ENCODE peak calls at places on chromosomes 13 and 19, in five cellular contexts. O is HCT116, A is WTC11, B is HepG2, Y is K562. G is an unnamed sample.

GRCh38 chr13:98026457-98026857 is 73.0 kb downstream of the IPO5 start:
- DNase-seq in A (no peak), B (peak), O (no peak), Y (no peak), G (no peak)

GRCh38 chr13:99196466-99197256 is 4.0 kb upstream of the UBAC2 start:
- DNase-seq in A (no peak), B (no peak), Y (no peak), O (peak), G (no peak)

GRCh38 chr13:44417876-44418275 is 44.3 kb downstream of the SERP2 start:
- DNase-seq in O (no peak), Y (no peak), B (no peak), A (no peak), G (no peak)

GRCh38 chr19:39405261-39405912 is 1.3 kb upstream of the ZFP36 start:
- DNase-seq in A (no peak), Y (no peak), B (no peak), O (no peak), G (no peak)

GRCh38 chr13:38415233-38415632 is 65.6 kb downstream of the UFM1 start:
- DNase-seq in O (no peak), Y (no peak), A (no peak), B (no peak), G (peak)

GRCh38 chr19:19900124-19900523 is 622 bp upstream of the ZNF93 start:
- DNase-seq in O (no peak), A (no peak), B (no peak), Y (peak), G (no peak)

GRCh38 chr19:40326201-40326600 is 22.0 kb downstream of the C19orf47 start:
- DNase-seq in B (no peak), A (no peak), O (no peak), Y (no peak), G (no peak)

GRCh38 chr13:110475550-110476219 is 85.8 kb downstream of the RAB20 start:
- DNase-seq in A (no peak), Y (no peak), O (no peak), B (no peak), G (no peak)

GRCh38 chr13:50483416-50483815 is 360.1 kb downstream of the DLEU7 start:
- DNase-seq in O (no peak), B (no peak), Y (no peak), A (no peak), G (no peak)

GRCh38 chr13:97440598-97440997 is 6.6 kb downstream of the RAP2A start:
- DNase-seq in B (no peak), Y (no peak), A (no peak), O (no peak), G (no peak)

GRCh38 chr19:43560687-43561086 is 14.6 kb downstream of the XRCC1 start:
- DNase-seq in B (peak), Y (peak), A (peak), O (no peak), G (peak)

GRCh38 chr13:85608255-85608829 is 190.9 kb downstream of the SLITRK6 start:
- DNase-seq in A (peak), B (no peak), O (no peak), Y (no peak), G (no peak)

GRCh38 chr19:19562665-19563347 is 24.7 kb downstream of the CILP2 start:
- DNase-seq in B (no peak), A (no peak), O (no peak), Y (no peak), G (no peak)

GRCh38 chr13:71797487-71797886 is 69.5 kb downstream of the DACH1 start:
- DNase-seq in A (no peak), B (no peak), O (no peak), Y (no peak), G (peak)

GRCh38 chr19:9901020-9901419 is 35.3 kb downstream of the OLFM2 start:
- DNase-seq in A (no peak), Y (no peak), B (no peak), O (no peak), G (no peak)

GRCh38 chr13:73231456-73231855 is 172.7 kb downstream of the KLF5 start:
- DNase-seq in B (no peak), A (no peak), Y (no peak), O (no peak), G (no peak)

GRCh38 chr19:16366433-16367268 is 42.0 kb downstream of the KLF2 start:
- DNase-seq in B (no peak), Y (no peak), O (no peak), A (no peak), G (no peak)

GRCh38 chr13:113209880-113210421 is 538 bp downstream of the CUL4A start:
- DNase-seq in Y (no peak), B (peak), O (peak), A (peak), G (peak)

DNA sequence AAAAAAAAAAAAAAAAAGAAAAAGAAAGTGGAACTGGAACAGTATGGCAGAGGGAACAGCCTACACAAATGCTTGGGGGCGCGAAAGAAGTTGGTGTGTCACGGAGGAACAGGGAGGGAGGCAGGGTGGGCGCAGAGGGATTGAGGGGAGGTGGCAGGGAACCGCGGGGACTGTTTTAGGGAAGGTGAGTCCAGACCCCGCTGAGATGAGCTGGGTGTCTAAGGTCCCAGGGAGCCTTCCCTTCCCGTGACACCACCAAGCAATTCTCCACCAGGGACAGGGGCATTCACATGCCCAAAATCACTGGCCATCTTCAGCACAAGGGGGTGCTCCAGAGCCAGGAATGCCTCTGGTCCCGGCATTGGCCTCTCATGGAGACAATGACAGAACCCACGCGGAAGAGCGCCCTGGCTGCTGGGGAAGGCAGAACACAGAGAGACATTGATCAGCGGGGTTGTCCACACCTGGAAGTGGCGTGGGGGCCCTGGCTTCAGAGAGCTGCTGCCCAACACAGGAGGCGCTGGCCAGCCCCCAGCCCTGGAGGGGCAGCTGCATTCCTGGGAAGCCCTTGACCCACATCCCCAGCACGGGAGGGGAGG is 6.9 kb downstream of the PEAK3 start:
- DNase-seq in Y (peak), A (peak), B (peak), O (no peak), G (peak)
- TF ChIP-seq SP1 in Y (no peak), A (no peak), B (no peak), O (no peak), G (no peak)

GRCh38 chr19:30667227-30667626 is 295.0 kb downstream of the ZNF536 start:
- DNase-seq in O (no peak), A (no peak), B (no peak), Y (no peak), G (no peak)

GRCh38 chr19:30664358-30665058 is 292.3 kb downstream of the ZNF536 start:
- DNase-seq in B (peak), O (no peak), A (peak), Y (no peak), G (peak)

GRCh38 chr19:30667746-30668145 is 295.6 kb downstream of the ZNF536 start:
- DNase-seq in O (no peak), Y (no peak), B (no peak), A (no peak), G (no peak)

GRCh38 chr19:30666301-30666803 is 294.2 kb downstream of the ZNF536 start:
- DNase-seq in B (peak), A (peak), Y (peak), O (no peak), G (peak)

DNA sequence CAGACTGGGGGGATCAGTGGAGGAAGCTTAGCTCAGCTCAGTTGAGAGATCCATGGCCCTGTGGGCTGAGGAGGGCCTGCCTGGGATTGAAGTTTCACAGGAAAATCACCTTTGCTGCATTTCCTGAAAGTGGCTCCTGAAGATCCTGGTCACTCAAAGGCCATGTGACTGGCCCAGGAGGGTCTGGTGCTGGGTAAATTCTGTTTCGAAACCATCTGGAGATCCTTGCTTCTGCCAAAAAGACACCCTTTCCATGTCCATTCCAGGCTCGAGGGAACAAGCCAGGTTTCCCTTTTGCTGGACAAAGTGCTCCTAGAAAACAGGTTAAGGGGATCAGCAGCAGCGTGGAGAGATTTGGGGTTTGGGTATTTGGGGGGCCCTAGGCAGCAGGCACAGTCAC is 293.3 kb downstream of the ZNF536 start:
- DNase-seq in O (no peak), Y (no peak), A (no peak), B (no peak), G (no peak)
- TF ChIP-seq SP1 in O (no peak), Y (no peak), A (no peak), B (no peak), G (no peak)

DNA sequence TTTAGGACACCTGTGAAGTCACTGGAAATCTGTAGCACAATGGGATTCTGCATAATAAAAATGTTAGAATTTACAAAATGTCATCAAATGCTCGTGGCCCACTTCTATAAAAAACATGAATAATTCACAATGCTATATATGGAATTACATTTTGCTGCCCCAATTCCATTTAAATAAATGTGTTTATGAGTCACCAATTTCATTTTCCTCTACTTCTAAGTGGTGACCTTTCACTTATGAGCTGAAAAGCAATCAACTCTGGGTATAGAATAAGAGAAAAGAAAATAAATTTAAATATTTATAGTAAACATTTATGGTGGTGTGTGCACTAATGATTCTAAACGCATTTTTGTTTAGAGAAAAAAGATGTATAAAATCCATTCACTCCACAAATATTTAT is 516.7 kb upstream of the MIR17HG start:
- DNase-seq in Y (no peak), A (no peak), O (no peak), B (no peak), G (no peak)
- TF ChIP-seq SP1 in Y (no peak), A (no peak), O (no peak), B (no peak), G (no peak)

GRCh38 chr19:6626764-6627163 is 35.8 kb upstream of the CD70 start:
- DNase-seq in B (no peak), Y (no peak), A (no peak), O (no peak), G (no peak)

GRCh38 chr19:6632002-6632621 is 37.8 kb downstream of the TNFSF14 start:
- DNase-seq in B (peak), A (peak), Y (peak), O (peak), G (peak)
- TF ChIP-seq SP1 in B (no peak), A (no peak), Y (no peak), O (no peak), G (no peak)

GRCh38 chr13:108225440-108225839 is 7.2 kb downstream of the ABHD13 start:
- DNase-seq in B (no peak), A (no peak), O (no peak), Y (no peak), G (no peak)
- TF ChIP-seq SP1 in B (no peak), A (no peak), O (no peak), Y (no peak), G (no peak)

DNA sequence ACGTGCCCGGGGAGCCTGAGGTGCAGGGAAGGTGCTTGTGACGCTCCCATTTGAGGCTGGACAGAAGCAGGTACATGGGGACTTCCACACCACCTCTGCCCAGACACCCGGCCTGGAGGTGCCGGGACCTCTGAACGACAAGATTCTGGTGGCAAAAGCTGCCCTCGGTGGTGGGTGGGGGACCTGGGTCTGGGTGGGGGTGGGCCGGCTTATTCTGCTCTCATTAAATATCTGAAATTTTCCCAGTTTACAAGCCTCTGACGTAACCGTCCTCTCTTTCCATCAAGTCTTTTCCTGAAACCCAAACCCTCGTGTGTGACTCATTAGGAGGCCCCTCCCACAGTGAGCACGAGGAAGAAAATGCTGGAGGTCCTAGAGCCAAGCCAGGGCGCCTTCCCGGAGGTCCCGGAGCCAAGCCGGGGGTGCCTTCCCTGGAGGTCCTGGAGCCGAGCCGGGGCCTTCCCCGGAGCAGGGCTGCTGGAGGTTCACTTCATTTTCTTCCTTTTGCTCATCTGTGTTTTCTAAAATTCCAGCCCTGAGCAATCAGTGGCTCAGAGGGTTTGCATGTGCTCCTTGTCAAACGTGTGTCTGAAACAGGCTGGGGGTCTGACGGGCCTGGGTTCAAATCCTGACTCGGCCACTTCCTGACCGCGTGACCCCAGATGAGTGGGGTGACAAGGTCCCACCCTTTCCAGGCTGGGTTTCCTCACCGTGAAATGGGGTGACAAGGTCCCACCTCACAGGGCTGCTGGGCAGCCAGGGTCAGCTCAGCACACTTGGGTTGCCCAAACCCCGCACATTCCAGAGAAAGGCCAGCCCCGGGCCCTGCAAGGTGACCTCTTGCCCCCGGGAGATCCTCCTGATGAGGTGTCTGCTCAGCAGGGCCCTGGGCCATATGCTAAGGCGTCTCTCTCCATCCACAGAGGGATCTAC is 10.0 kb downstream of the CFD start:
- DNase-seq in A (no peak), B (no peak), Y (no peak), O (peak), G (no peak)
- TF ChIP-seq SP1 in A (no peak), B (no peak), Y (no peak), O (peak), G (no peak)

GRCh38 chr19:17483605-17484002 is 13.3 kb downstream of the SLC27A1 start:
- DNase-seq in O (no peak), A (no peak), Y (no peak), B (no peak), G (no peak)
- TF ChIP-seq SP1 in O (no peak), A (no peak), Y (no peak), B (no peak), G (no peak)

DNA sequence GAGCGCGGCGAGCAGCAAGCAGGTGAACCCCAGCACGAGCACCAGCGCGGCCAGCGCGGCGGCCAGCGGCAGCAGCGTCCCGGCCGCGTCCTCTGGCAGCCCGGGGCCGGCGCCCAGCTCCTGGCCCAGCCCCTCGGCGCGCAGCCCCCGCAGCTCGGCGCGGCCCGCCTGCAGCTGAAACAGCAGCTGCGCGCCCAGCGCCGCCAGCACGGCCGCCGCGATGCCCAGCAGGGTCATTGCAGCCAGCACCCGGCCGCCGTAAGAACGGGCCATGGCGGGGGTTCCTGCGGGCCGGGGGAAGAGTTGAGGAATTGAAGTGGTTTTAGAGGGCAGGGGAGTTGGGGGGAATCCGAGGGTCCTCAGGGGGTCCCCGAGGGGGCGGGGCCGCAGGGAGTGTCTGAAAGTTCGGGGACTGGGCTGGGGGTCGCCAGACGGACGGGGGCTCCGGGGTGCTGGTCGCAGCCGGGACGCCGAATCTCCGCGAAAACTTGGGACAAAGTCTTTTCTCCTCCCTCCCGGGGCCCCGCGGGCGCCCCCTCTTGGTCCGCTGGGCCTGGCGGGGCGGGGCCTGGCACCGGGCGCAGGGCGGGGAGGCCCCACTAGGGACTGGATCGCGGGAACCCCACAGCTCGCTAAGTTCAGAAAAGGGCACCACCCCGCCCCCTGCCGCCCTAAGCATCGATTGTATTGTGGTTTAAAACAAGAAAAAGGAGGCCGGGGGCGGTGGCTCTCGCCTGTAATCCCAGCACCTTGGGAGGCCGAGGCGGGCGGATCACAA is at the start of gene TMEM221:
- DNase-seq in Y (peak), A (peak), O (no peak), B (no peak), G (peak)
- TF ChIP-seq SP1 in Y (peak), A (no peak), O (no peak), B (peak), G (no peak)

GRCh38 chr19:45640849-45641273 is 1.7 kb upstream of the EML2 start:
- DNase-seq in O (peak), B (peak), Y (peak), A (peak), G (peak)

GRCh38 chr19:45645068-45645630 is 6.0 kb upstream of the EML2 start:
- DNase-seq in B (no peak), O (no peak), A (no peak), Y (no peak), G (no peak)

GRCh38 chr19:45641274-45642105 is 2.3 kb upstream of the EML2 start:
- DNase-seq in B (peak), O (peak), Y (peak), A (peak), G (peak)

GRCh38 chr19:45643927-45644771 is 5.0 kb upstream of the EML2 start:
- DNase-seq in Y (no peak), A (no peak), O (no peak), B (no peak), G (no peak)

GRCh38 chr19:45643024-45643926 is 4.1 kb upstream of the EML2 start:
- DNase-seq in B (peak), Y (peak), A (peak), O (peak), G (peak)
- TF ChIP-seq SP1 in B (no peak), Y (no peak), A (no peak), O (no peak), G (no peak)

G was measured in HEK293T.